ENCODE peak calls at places on chromosomes 1 and 21, in six cellular contexts. Q is pons, E is NCI-H2171, C is type B pancreatic cell, V is NCI-H2029 treated with DMSO at 0.1 percent for 48 hours, H is T-helper 1 cell. X is an unnamed sample.

GRCh38 chr21:29298348-29299045 is at the start of gene BACH1:
- DNase-seq in Q (peak), E (peak), V (peak), H (peak), C (peak), X (peak)

GRCh38 chr1:110783292-110783918 is 89.5 kb upstream of the CD53 start:
- DNase-seq in Q (peak), E (peak), H (no peak), C (no peak), V (peak), X (peak)

GRCh38 chr1:231702804-231703203 is 76.2 kb downstream of the DISC1 start:
- DNase-seq in H (no peak), E (no peak), V (no peak), C (no peak), Q (no peak), X (no peak)

GRCh38 chr21:30216041-30216723 is at the start of gene CLDN8:
- DNase-seq in H (no peak), C (no peak), E (no peak), V (no peak), Q (no peak), X (peak)

GRCh38 chr21:37266515-37267221 is 466 bp downstream of the VPS26C start:
- DNase-seq in H (peak), C (peak), E (peak), Q (no peak), V (peak), X (peak)

GRCh38 chr1:172883844-172884243 is 166.9 kb downstream of the TNFSF18 start:
- DNase-seq in E (no peak), V (no peak), H (no peak), C (no peak), Q (no peak), X (no peak)

GRCh38 chr1:51957618-51958017 is 32.9 kb downstream of the RAB3B start:
- DNase-seq in V (peak), E (no peak), H (no peak), C (no peak), Q (no peak), X (no peak)

GRCh38 chr1:93598396-93598795 is 83.2 kb downstream of the BCAR3 start:
- DNase-seq in V (no peak), E (no peak), C (no peak), Q (no peak), H (no peak), X (no peak)

GRCh38 chr1:183416850-183417690 is 1.1 kb downstream of the NMNAT2 start:
- DNase-seq in H (no peak), Q (peak), E (peak), C (peak), V (no peak), X (peak)

GRCh38 chr1:231315887-231316286 is 21.8 kb downstream of the EXOC8 start:
- DNase-seq in H (no peak), E (no peak), V (no peak), Q (no peak), C (peak), X (peak)

X was measured in lower lobe of right lung.